ENCODE peak calls at places on chromosomes 7 and 10, in nine cellular contexts. S is thoracic aorta; D is stomach; G is stimulated activated CD8-positive, alpha-beta memory T cell treated with anti-CD3 and anti-CD28 coated beads, Interleukin-7, amount 100 ng/mL, for 24 hours; P is activated CD8-positive, alpha-beta memory T cell treated with anti-CD3 and anti-CD28 coated beads, Interleukin-2, amount 50 U/mL, for 4 hours; J is fibroblast of mammary gland; E is NCI-H460; L is activated T-cell treated with anti-CD3 and anti-CD28 coated beads, Interleukin-2, amount 50 U/mL, for 48 hours; O is GM23248. C is an unnamed sample.

GRCh38 chr7:134630237-134630636 is 16.4 kb upstream of the BPGM start:
- DNase-seq in S (no peak), D (no peak), L (no peak), O (no peak), E (no peak), G (no peak), P (no peak), J (no peak), C (no peak)

GRCh38 chr10:62632071-62632809 is 172.3 kb upstream of the ADO start:
- DNase-seq in S (no peak), E (no peak), P (peak), G (no peak), L (peak), J (no peak), D (no peak), O (no peak), C (peak)

GRCh38 chr10:86105181-86105580 is 261.4 kb downstream of the GRID1 start:
- DNase-seq in P (no peak), J (no peak), S (no peak), O (no peak), G (no peak), D (no peak), E (no peak), L (no peak), C (no peak)

GRCh38 chr7:103915958-103916357 is 73.5 kb downstream of the RELN start:
- DNase-seq in L (no peak), O (peak), D (no peak), G (no peak), J (peak), S (no peak), E (peak), P (no peak), C (peak)

GRCh38 chr7:4931932-4932331 is 27.1 kb downstream of the MMD2 start:
- DNase-seq in G (no peak), D (peak), O (no peak), L (no peak), S (no peak), E (no peak), J (no peak), P (no peak), C (peak)

GRCh38 chr7:110988890-110989501 is 101.9 kb upstream of the LRRN3 start:
- DNase-seq in J (peak), O (peak), D (no peak), S (no peak), E (no peak), G (no peak), L (no peak), P (no peak), C (peak)

GRCh38 chr10:5656737-5657579 is 9.4 kb downstream of the ASB13 start:
- DNase-seq in G (no peak), O (no peak), P (no peak), S (no peak), D (no peak), E (no peak), L (no peak), J (no peak), C (no peak)

GRCh38 chr10:131762789-131763696 is 137.8 kb upstream of the PPP2R2D start:
- DNase-seq in E (no peak), D (no peak), L (no peak), G (no peak), P (no peak), O (no peak), J (no peak), S (no peak), C (no peak)

GRCh38 chr10:5076615-5077014 is 17.6 kb upstream of the AKR1C3 start:
- DNase-seq in S (no peak), G (no peak), L (no peak), D (no peak), J (peak), P (no peak), O (peak), E (no peak), C (peak)

GRCh38 chr10:119298788-119299187 is 91.4 kb downstream of the GRK5 start:
- DNase-seq in D (no peak), P (no peak), L (no peak), O (no peak), G (no peak), J (no peak), E (no peak), S (no peak), C (no peak)

C was measured in EH.